ENCODE peak calls at places on chromosomes 7 and 10, in four cellular contexts. M is K562, J is SK-N-SH, T is HCT116. V is an unnamed sample.

GRCh38 chr7:12212051-12212485 is 974 bp downstream of the TMEM106B start:
- DNase-seq in T (peak; percentile 16), M (peak; percentile 15), J (peak; percentile 16), V (no peak)

GRCh38 chr7:151095123-151095797 is 9.0 kb downstream of the AGAP3 start:
- DNase-seq in J (no peak), T (no peak), M (no peak), V (no peak)

GRCh38 chr7:122802211-122802833 is 83.9 kb downstream of the CADPS2 start:
- DNase-seq in M (no peak), J (no peak), T (no peak), V (no peak)

GRCh38 chr10:46073564-46073963 is 27.5 kb upstream of the MSMB start:
- DNase-seq in T (no peak), M (no peak), J (no peak), V (no peak)

GRCh38 chr10:76644481-76644880 is 993.1 kb downstream of the KCNMA1 start:
- DNase-seq in T (no peak), J (no peak), M (no peak), V (no peak)

GRCh38 chr7:158110661-158111555 is 476.7 kb downstream of the PTPRN2 start:
- DNase-seq in M (no peak), T (no peak), J (peak; percentile 80), V (peak; percentile 47)

GRCh38 chr10:97522937-97523336 is 24.2 kb downstream of the UBTD1 start:
- DNase-seq in T (no peak), M (no peak), J (no peak), V (no peak)

GRCh38 chr10:26334232-26334931 is 103.8 kb upstream of the APBB1IP start:
- DNase-seq in J (no peak), M (no peak), T (no peak), V (no peak)

GRCh38 chr7:157929671-157930070 is 592.9 kb downstream of the DNAJB6 start:
- DNase-seq in T (no peak), M (no peak), J (no peak), V (no peak)

GRCh38 chr7:146665023-146665422 is 548.4 kb downstream of the CNTNAP2 start:
- DNase-seq in T (no peak), M (no peak), J (no peak), V (no peak)
- TF ChIP-seq JUND in T (no peak), M (no peak), J (no peak), V (no peak)

GRCh38 chr7:50164552-50165220 is 71.6 kb upstream of the ZPBP start:
- DNase-seq in M (no peak), J (no peak), T (no peak), V (no peak)
- TF ChIP-seq JUND in M (no peak), J (no peak), T (no peak), V (no peak)

GRCh38 chr7:77887567-77887966 is 89.0 kb downstream of the PHTF2 start:
- DNase-seq in T (no peak), J (no peak), M (no peak), V (no peak)
- TF ChIP-seq JUND in T (peak; percentile 28), J (peak; percentile 61), M (no peak), V (no peak)

GRCh38 chr10:944034-944831 is 12.7 kb upstream of the LARP4B start:
- DNase-seq in M (no peak), J (no peak), T (no peak), V (no peak)

GRCh38 chr10:934746-935406 is 3.4 kb upstream of the LARP4B start:
- DNase-seq in J (no peak), T (no peak), M (no peak), V (no peak)

GRCh38 chr10:943334-944033 is 12.0 kb upstream of the LARP4B start:
- DNase-seq in J (no peak), M (no peak), T (no peak), V (no peak)

GRCh38 chr10:938954-939678 is 7.6 kb upstream of the LARP4B start:
- DNase-seq in J (no peak), M (no peak), T (no peak), V (no peak)
- TF ChIP-seq JUND in J (no peak), M (no peak), T (no peak), V (no peak)